ENCODE peak calls at places on chromosomes 7 and 10, in six cellular contexts. D, R, S, F, Z and N are unnamed samples. For H3K36me3, the result is how much of the 10 kb centered on the place peaks cover.

GRCh38 chr10:33377658-33378025 is 43.2 kb upstream of the NRP1 start:
- DNase-seq in D (no peak), R (no peak), S (no peak), F (peak), Z (no peak), N (no peak)

GRCh38 chr7:130152270-130153141 is 52.7 kb downstream of the TMEM209 start:
- DNase-seq in D (no peak), R (no peak), S (no peak), F (peak), Z (no peak), N (no peak)

GRCh38 chr10:121243899-121244241 is 354.4 kb downstream of the FGFR2 start:
- DNase-seq in D (no peak), R (no peak), S (no peak), F (no peak), Z (no peak), N (no peak)

GRCh38 chr7:48636391-48637015 is 287.8 kb upstream of the CDC14C start:
- DNase-seq in D (no peak), R (no peak), S (no peak), F (no peak), Z (peak), N (no peak)

GRCh38 chr7:94222516-94222915 is 172.2 kb upstream of the COL1A2 start:
- DNase-seq in D (no peak), R (no peak), S (no peak), F (no peak), Z (no peak), N (no peak)

GRCh38 chr7:9835204-9835603 is 1138.5 kb upstream of the PHF14 start:
- DNase-seq in D (no peak), R (no peak), S (no peak), F (no peak), Z (no peak), N (no peak)

GRCh38 chr7:106283501-106283830 is 1.3 kb downstream of the NAMPT start:
- DNase-seq in D (no peak), R (no peak), S (no peak), F (no peak), Z (no peak), N (no peak)

GRCh38 chr7:111992601-111993000 is 213.6 kb downstream of the DOCK4 start:
- DNase-seq in D (no peak), R (no peak), S (no peak), F (peak), Z (no peak), N (no peak)

GRCh38 chr7:477626-478220 is 41.9 kb downstream of the PDGFA start:
- DNase-seq in D (no peak), R (peak), S (no peak), F (peak), Z (peak), N (peak)

GRCh38 chr7:39613577-39613976 is 9.8 kb upstream of the RALA start:
- DNase-seq in D (peak), R (no peak), S (no peak), F (peak), Z (no peak), N (no peak)

GRCh38 chr10:15201589-15202300 is 33.3 kb upstream of the NMT2 start:
- DNase-seq in D (no peak), R (no peak), S (no peak), F (peak), Z (no peak), N (no peak)

GRCh38 chr10:57844387-57844998 is 423.2 kb downstream of the IPMK start:
- DNase-seq in D (no peak), R (no peak), S (no peak), F (no peak), Z (no peak), N (no peak)

GRCh38 chr7:91007371-91007770 is 256.9 kb upstream of the FZD1 start:
- DNase-seq in D (no peak), R (no peak), S (no peak), F (no peak), Z (no peak), N (no peak)

GRCh38 chr10:34880817-34881216 is 65.7 kb upstream of the PARD3 start:
- DNase-seq in D (no peak), R (no peak), S (no peak), F (no peak), Z (no peak), N (no peak)

GRCh38 chr10:14063531-14064317 is 267.0 kb downstream of the FRMD4A start:
- DNase-seq in D (no peak), R (peak), S (no peak), F (peak), Z (no peak), N (peak)

GRCh38 chr7:33901199-33901598 is 4.1 kb upstream of the BMPER start:
- DNase-seq in D (no peak), R (no peak), S (no peak), F (peak), Z (no peak), N (no peak)

GRCh38 chr10:77104459-77104980 is 533.1 kb downstream of the KCNMA1 start:
- DNase-seq in D (no peak), R (peak), S (peak), F (peak), Z (no peak), N (no peak)

GRCh38 chr10:47449979-47450378 is 33.9 kb downstream of the ANXA8 start:
- DNase-seq in D (no peak), R (no peak), S (no peak), F (no peak), Z (no peak), N (peak)

GRCh38 chr10:60726253-60726652 is 52.0 kb upstream of the CDK1 start:
- DNase-seq in D (no peak), R (no peak), S (no peak), F (no peak), Z (no peak), N (no peak)

GRCh38 chr7:149793261-149793660 is 19.9 kb upstream of the ZNF467 start:
- DNase-seq in D (no peak), R (no peak), S (no peak), F (no peak), Z (no peak), N (no peak)

GRCh38 chr10:114685456-114685855 is 27.4 kb upstream of the ABLIM1 start:
- DNase-seq in D (peak), R (peak), S (peak), F (no peak), Z (no peak), N (no peak)

GRCh38 chr7:112081778-112082177 is 124.4 kb downstream of the DOCK4 start:
- DNase-seq in D (no peak), R (no peak), S (no peak), F (no peak), Z (no peak), N (no peak)

GRCh38 chr7:136036336-136036735 is 59.2 kb upstream of the MTPN start:
- DNase-seq in D (no peak), R (no peak), S (no peak), F (no peak), Z (no peak), N (no peak)

GRCh38 chr7:98687331-98687863 is 70.3 kb downstream of the NPTX2 start:
- DNase-seq in D (peak), R (no peak), S (no peak), F (no peak), Z (no peak), N (peak)

GRCh38 chr10:124591123-124591495 is 129.5 kb downstream of the LHPP start:
- DNase-seq in D (no peak), R (no peak), S (no peak), F (no peak), Z (no peak), N (no peak)

GRCh38 chr10:20616918-20617801 is 280.0 kb downstream of the NEBL start:
- DNase-seq in D (no peak), R (no peak), S (no peak), F (no peak), Z (no peak), N (no peak)

GRCh38 chr10:99993994-99994689 is 15.6 kb downstream of the DNMBP start:
- DNase-seq in D (no peak), R (peak), S (no peak), F (peak), Z (peak), N (no peak)

GRCh38 chr10:75261813-75262725 is 26.3 kb upstream of the COMTD1 start:
- DNase-seq in D (peak), R (no peak), S (peak), F (peak), Z (no peak), N (peak)

GRCh38 chr10:71063431-71063830 is 148.9 kb upstream of the UNC5B start:
- DNase-seq in D (no peak), R (no peak), S (no peak), F (no peak), Z (no peak), N (no peak)

GRCh38 chr7:45242698-45243097 is 85.1 kb downstream of the RAMP3 start:
- DNase-seq in D (no peak), R (no peak), S (no peak), F (no peak), Z (no peak), N (no peak)

GRCh38 chr7:140263277-140263676 is 86.5 kb upstream of the KDM7A start:
- DNase-seq in D (no peak), R (no peak), S (no peak), F (no peak), Z (no peak), N (no peak)

GRCh38 chr10:34885901-34886300 is 70.8 kb upstream of the PARD3 start:
- DNase-seq in D (no peak), R (no peak), S (no peak), F (no peak), Z (no peak), N (no peak)

GRCh38 chr7:102454423-102454822 is 10.2 kb downstream of the ALKBH4 start:
- DNase-seq in D (no peak), R (no peak), S (no peak), F (no peak), Z (no peak), N (no peak)

GRCh38 chr10:126618466-126618865 is 52.0 kb downstream of the C10orf90 start:
- DNase-seq in D (no peak), R (no peak), S (no peak), F (no peak), Z (no peak), N (no peak)

GRCh38 chr10:11272915-11273389 is 255.3 kb downstream of the CELF2 start:
- DNase-seq in D (no peak), R (no peak), S (no peak), F (no peak), Z (no peak), N (no peak)
- H3K36me3 ChIP-seq in D (under half), R (under half), S (under half), F (under half), Z (under half), N (under half)

GRCh38 chr7:40700653-40701475 is 566.1 kb downstream of the SUGCT start:
- DNase-seq in D (no peak), R (no peak), S (no peak), F (peak), Z (peak), N (no peak)
- TF ChIP-seq CTCF in D (peak), R (no peak), S (no peak), F (no peak), Z (no peak), N (peak)

GRCh38 chr10:97770265-97770664 is 1.5 kb downstream of the SFRP5 start:
- DNase-seq in D (no peak), R (no peak), S (no peak), F (no peak), Z (no peak), N (no peak)
- H3K4me3 ChIP-seq in D (no peak), R (no peak), S (no peak), F (no peak), Z (no peak), N (no peak)

GRCh38 chr7:92667816-92668540 is 77.8 kb upstream of the FAM133B start:
- DNase-seq in D (no peak), R (no peak), S (no peak), F (peak), Z (no peak), N (no peak)

GRCh38 chr7:92668564-92668963 is 78.4 kb upstream of the FAM133B start:
- DNase-seq in D (no peak), R (no peak), S (no peak), F (no peak), Z (no peak), N (no peak)

GRCh38 chr7:92671502-92672169 is 81.4 kb upstream of the FAM133B start:
- DNase-seq in D (no peak), R (no peak), S (no peak), F (no peak), Z (no peak), N (no peak)

GRCh38 chr7:92670204-92670851 is 80.1 kb upstream of the FAM133B start:
- DNase-seq in D (no peak), R (no peak), S (no peak), F (no peak), Z (no peak), N (no peak)

DNA sequence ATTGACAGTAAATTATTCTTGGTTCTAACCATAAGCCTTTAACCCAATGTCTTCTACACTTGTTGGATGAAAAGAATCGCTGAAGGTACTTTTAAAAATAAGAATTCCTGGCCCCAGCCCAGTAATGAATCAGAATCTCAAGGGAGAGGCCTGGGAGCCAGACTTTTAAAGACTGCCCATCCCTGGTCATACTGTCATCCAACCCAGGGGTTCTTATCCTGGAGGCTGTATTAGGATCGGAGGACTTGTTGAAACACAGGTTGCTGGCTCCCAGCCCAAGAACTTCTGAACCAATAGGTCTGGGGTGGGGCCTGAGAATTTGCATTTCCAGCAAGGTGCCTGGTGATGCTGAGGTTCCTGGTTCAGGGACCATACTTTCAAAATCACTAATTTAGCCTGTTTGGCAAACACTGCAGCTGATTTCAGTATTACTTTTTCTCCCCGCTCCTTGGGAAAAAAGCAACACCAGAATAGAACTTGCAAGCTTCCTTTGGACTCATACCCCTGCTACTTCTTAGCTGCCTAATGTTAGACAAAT is 79.5 kb upstream of the FAM133B start:
- DNase-seq in D (no peak), R (no peak), S (no peak), F (peak), Z (no peak), N (no peak)
- H3K36me3 ChIP-seq in D (half or more), R (under half), S (under half), F (under half), Z (under half), N (under half)

GRCh38 chr7:55112056-55112455 is 93.2 kb downstream of the EGFR start:
- DNase-seq in D (no peak), R (peak), S (no peak), F (no peak), Z (no peak), N (no peak)
- TF ChIP-seq CTCF in D (no peak), R (no peak), S (no peak), F (no peak), Z (no peak), N (no peak)

DNA sequence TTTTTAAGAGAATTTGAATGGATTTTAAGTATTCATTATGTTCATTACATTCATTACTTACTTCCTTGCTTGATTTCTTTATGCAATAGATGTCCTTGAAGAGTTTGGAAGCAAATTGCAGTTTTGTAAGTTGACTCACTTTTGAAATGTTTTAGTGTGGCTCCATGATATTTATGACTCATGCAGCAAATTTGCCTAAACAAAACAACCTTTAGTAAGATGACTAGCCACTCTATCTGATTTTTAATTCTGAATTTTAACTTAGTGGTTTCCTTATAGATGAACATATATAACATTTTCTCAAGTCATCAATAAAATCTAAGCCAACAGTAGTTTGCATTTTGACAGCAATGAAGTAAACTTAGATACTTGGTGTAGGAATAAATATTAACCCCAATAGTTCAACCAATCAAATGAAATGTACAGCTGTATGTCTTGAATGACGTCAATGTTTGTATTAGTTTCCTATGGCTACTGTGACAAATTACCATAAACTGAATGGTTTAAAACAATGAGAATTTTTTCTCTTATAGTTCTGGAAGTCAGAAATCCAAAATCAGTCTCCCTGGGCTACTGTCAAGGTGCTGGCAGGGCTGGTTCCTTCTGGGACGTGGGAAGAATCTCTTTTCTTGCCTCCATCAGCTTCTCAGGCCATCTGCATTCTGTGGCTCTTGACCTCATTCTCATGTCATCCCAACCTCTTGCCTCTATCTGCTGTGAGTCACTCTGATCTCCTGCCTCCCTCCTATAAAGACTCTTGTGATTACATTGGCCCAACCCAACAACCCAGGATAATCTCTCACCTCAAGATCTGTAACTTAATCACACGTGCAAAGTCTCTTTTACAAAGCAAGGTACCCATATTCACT is 73.4 kb downstream of the AHR start:
- DNase-seq in D (no peak), R (no peak), S (no peak), F (peak), Z (no peak), N (peak)
- H3K4me3 ChIP-seq in D (no peak), R (no peak), S (no peak), F (no peak), Z (no peak), N (no peak)

GRCh38 chr7:151558575-151558974 is 38.9 kb upstream of the RHEB start:
- DNase-seq in D (no peak), R (no peak), S (no peak), F (peak), Z (no peak), N (no peak)
- H3K36me3 ChIP-seq in D (under half), R (half or more), S (under half), F (under half), Z (under half), N (under half)